ENCODE peak calls at places on chromosomes 1 and 21, in seven cellular contexts. One of them, this sample, is unnamed.

GRCh38 chr1:92168657-92169056 is 49.1 kb upstream of the C1orf146 start:
- DNase-seq in choroid plexus epithelial cell: no peak
- DNase-seq in AG04450: no peak
- DNase-seq in uterus: no peak
- DNase-seq in epithelial cell of esophagus: no peak
- DNase-seq in heart left ventricle: no peak
- DNase-seq in kidney epithelial cell: no peak
- DNase-seq in this sample: no peak

GRCh38 chr1:226687476-226687875 is 51.6 kb downstream of the ITPKB start:
- DNase-seq in choroid plexus epithelial cell: no peak
- DNase-seq in AG04450: no peak
- DNase-seq in uterus: no peak
- DNase-seq in epithelial cell of esophagus: no peak
- DNase-seq in heart left ventricle: no peak
- DNase-seq in kidney epithelial cell: no peak
- DNase-seq in this sample: no peak

GRCh38 chr1:67367370-67368345 is 60.0 kb downstream of the IL12RB2 start:
- DNase-seq in choroid plexus epithelial cell: peak
- DNase-seq in AG04450: no peak
- DNase-seq in uterus: peak
- DNase-seq in epithelial cell of esophagus: peak
- DNase-seq in heart left ventricle: no peak
- DNase-seq in kidney epithelial cell: no peak
- DNase-seq in this sample: no peak

GRCh38 chr1:18735369-18735997 is 104.8 kb downstream of the PAX7 start:
- DNase-seq in choroid plexus epithelial cell: no peak
- DNase-seq in AG04450: no peak
- DNase-seq in uterus: no peak
- DNase-seq in epithelial cell of esophagus: no peak
- DNase-seq in heart left ventricle: no peak
- DNase-seq in kidney epithelial cell: no peak
- DNase-seq in this sample: no peak

GRCh38 chr1:8987881-8988617 is 38.2 kb downstream of the SLC2A7 start:
- DNase-seq in choroid plexus epithelial cell: peak
- DNase-seq in AG04450: no peak
- DNase-seq in uterus: peak
- DNase-seq in epithelial cell of esophagus: peak
- DNase-seq in heart left ventricle: no peak
- DNase-seq in kidney epithelial cell: no peak
- DNase-seq in this sample: no peak

GRCh38 chr1:167312871-167313270 is 92.2 kb downstream of the POU2F1 start:
- DNase-seq in choroid plexus epithelial cell: peak
- DNase-seq in AG04450: no peak
- DNase-seq in uterus: no peak
- DNase-seq in epithelial cell of esophagus: peak
- DNase-seq in heart left ventricle: no peak
- DNase-seq in kidney epithelial cell: no peak
- DNase-seq in this sample: no peak

GRCh38 chr1:213014642-213015041 is 1.0 kb downstream of the ANGEL2 start:
- DNase-seq in choroid plexus epithelial cell: peak
- DNase-seq in AG04450: no peak
- DNase-seq in uterus: no peak
- DNase-seq in epithelial cell of esophagus: peak
- DNase-seq in heart left ventricle: no peak
- DNase-seq in kidney epithelial cell: no peak
- DNase-seq in this sample: no peak

GRCh38 chr1:98044766-98045165 is 123.9 kb upstream of the DPYD start:
- DNase-seq in choroid plexus epithelial cell: no peak
- DNase-seq in AG04450: no peak
- DNase-seq in uterus: no peak
- DNase-seq in epithelial cell of esophagus: peak
- DNase-seq in heart left ventricle: peak
- DNase-seq in kidney epithelial cell: no peak
- DNase-seq in this sample: no peak

GRCh38 chr1:50108497-50109073 is at the start of gene ELAVL4:
- DNase-seq in choroid plexus epithelial cell: no peak
- DNase-seq in AG04450: no peak
- DNase-seq in uterus: no peak
- DNase-seq in epithelial cell of esophagus: no peak
- DNase-seq in heart left ventricle: no peak
- DNase-seq in kidney epithelial cell: no peak
- DNase-seq in this sample: no peak

GRCh38 chr1:230407351-230407750 is 18.8 kb downstream of the PGBD5 start:
- DNase-seq in choroid plexus epithelial cell: no peak
- DNase-seq in AG04450: no peak
- DNase-seq in uterus: no peak
- DNase-seq in epithelial cell of esophagus: no peak
- DNase-seq in heart left ventricle: no peak
- DNase-seq in kidney epithelial cell: no peak
- DNase-seq in this sample: no peak

GRCh38 chr1:65332821-65333220 is 23.5 kb downstream of the DNAJC6 start:
- DNase-seq in choroid plexus epithelial cell: no peak
- DNase-seq in AG04450: no peak
- DNase-seq in uterus: no peak
- DNase-seq in epithelial cell of esophagus: no peak
- DNase-seq in heart left ventricle: no peak
- DNase-seq in kidney epithelial cell: no peak
- DNase-seq in this sample: no peak

GRCh38 chr1:98325646-98326441 is 335.7 kb upstream of the SNX7 start:
- DNase-seq in choroid plexus epithelial cell: peak
- DNase-seq in AG04450: peak
- DNase-seq in uterus: no peak
- DNase-seq in epithelial cell of esophagus: peak
- DNase-seq in heart left ventricle: peak
- DNase-seq in kidney epithelial cell: peak
- DNase-seq in this sample: no peak

GRCh38 chr1:209583408-209583807 is at the start of gene CAMK1G:
- DNase-seq in choroid plexus epithelial cell: peak
- DNase-seq in AG04450: peak
- DNase-seq in uterus: no peak
- DNase-seq in epithelial cell of esophagus: peak
- DNase-seq in heart left ventricle: no peak
- DNase-seq in kidney epithelial cell: peak
- DNase-seq in this sample: no peak

GRCh38 chr1:61808968-61809367 is 66.7 kb downstream of the PATJ start:
- DNase-seq in choroid plexus epithelial cell: peak
- DNase-seq in AG04450: no peak
- DNase-seq in uterus: no peak
- DNase-seq in epithelial cell of esophagus: no peak
- DNase-seq in heart left ventricle: no peak
- DNase-seq in kidney epithelial cell: no peak
- DNase-seq in this sample: no peak

GRCh38 chr1:27318596-27318995 is 3.4 kb upstream of the TMEM222 start:
- DNase-seq in choroid plexus epithelial cell: no peak
- DNase-seq in AG04450: no peak
- DNase-seq in uterus: no peak
- DNase-seq in epithelial cell of esophagus: no peak
- DNase-seq in heart left ventricle: no peak
- DNase-seq in kidney epithelial cell: no peak
- DNase-seq in this sample: no peak

GRCh38 chr1:51317798-51318197 is 12.6 kb downstream of the TTC39A start:
- DNase-seq in choroid plexus epithelial cell: no peak
- DNase-seq in AG04450: no peak
- DNase-seq in uterus: no peak
- DNase-seq in epithelial cell of esophagus: no peak
- DNase-seq in heart left ventricle: no peak
- DNase-seq in kidney epithelial cell: no peak
- DNase-seq in this sample: no peak

GRCh38 chr21:35563885-35564451 is 496.4 kb downstream of the SETD4 start:
- DNase-seq in choroid plexus epithelial cell: peak
- DNase-seq in AG04450: peak
- DNase-seq in uterus: peak
- DNase-seq in epithelial cell of esophagus: no peak
- DNase-seq in heart left ventricle: peak
- DNase-seq in kidney epithelial cell: no peak
- DNase-seq in this sample: no peak

GRCh38 chr1:235998812-235999211 is 66.1 kb downstream of the NID1 start:
- DNase-seq in choroid plexus epithelial cell: peak
- DNase-seq in AG04450: no peak
- DNase-seq in uterus: peak
- DNase-seq in epithelial cell of esophagus: no peak
- DNase-seq in heart left ventricle: no peak
- DNase-seq in kidney epithelial cell: no peak
- DNase-seq in this sample: peak

GRCh38 chr1:25933479-25934365 is 27.5 kb upstream of the STMN1 start:
- DNase-seq in choroid plexus epithelial cell: no peak
- DNase-seq in AG04450: no peak
- DNase-seq in uterus: no peak
- DNase-seq in epithelial cell of esophagus: no peak
- DNase-seq in heart left ventricle: no peak
- DNase-seq in kidney epithelial cell: no peak
- DNase-seq in this sample: no peak

GRCh38 chr1:83055391-83056170 is 943.4 kb downstream of the TTLL7 start:
- DNase-seq in choroid plexus epithelial cell: no peak
- DNase-seq in AG04450: no peak
- DNase-seq in uterus: no peak
- DNase-seq in epithelial cell of esophagus: peak
- DNase-seq in heart left ventricle: no peak
- DNase-seq in kidney epithelial cell: no peak
- DNase-seq in this sample: no peak
- H3K4me3 ChIP-seq in choroid plexus epithelial cell: no peak
- H3K4me3 ChIP-seq in AG04450: no peak
- H3K4me3 ChIP-seq in uterus: no peak
- H3K4me3 ChIP-seq in epithelial cell of esophagus: no peak
- H3K4me3 ChIP-seq in heart left ventricle: no peak
- H3K4me3 ChIP-seq in kidney epithelial cell: no peak
- H3K4me3 ChIP-seq in this sample: no peak

DNA sequence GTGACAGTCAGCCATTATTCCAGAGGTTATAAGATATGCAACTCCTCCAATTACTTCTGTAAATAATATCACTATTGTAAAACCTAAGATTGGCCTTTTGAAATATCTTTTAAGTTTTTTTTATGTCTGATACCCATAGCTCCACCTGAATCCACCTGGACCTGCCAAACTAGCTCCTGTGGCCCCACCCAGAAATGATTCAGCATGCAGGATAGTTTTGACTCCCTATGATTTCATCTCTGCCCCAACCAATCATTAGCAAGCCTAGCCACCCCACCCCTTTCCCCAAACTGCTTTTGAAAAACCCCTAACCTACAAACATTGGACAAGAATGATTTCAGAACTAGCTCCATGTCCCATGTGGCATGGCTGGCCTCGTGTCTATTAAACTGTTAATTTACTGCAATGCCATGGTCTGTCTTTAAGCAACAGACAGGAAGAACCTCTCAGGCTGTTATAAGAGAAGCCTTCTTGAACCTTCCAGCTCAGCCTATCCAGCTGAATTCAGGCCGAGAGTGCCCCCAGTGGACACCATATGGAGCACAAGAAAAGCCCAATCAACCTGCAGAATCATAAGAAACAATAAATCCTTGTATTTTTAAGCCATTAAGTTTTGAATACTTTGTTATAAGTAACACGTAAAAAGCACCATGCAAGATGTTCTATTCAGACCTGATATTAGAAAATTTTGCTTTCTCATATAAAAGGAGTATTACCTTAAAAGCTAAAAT is 263.0 kb upstream of the ZRANB2 start:
- DNase-seq in choroid plexus epithelial cell: no peak
- DNase-seq in AG04450: no peak
- DNase-seq in uterus: no peak
- DNase-seq in epithelial cell of esophagus: peak
- DNase-seq in heart left ventricle: no peak
- DNase-seq in kidney epithelial cell: no peak
- DNase-seq in this sample: no peak
- TF ChIP-seq CTCF in choroid plexus epithelial cell: peak
- TF ChIP-seq CTCF in AG04450: peak
- TF ChIP-seq CTCF in uterus: no peak
- TF ChIP-seq CTCF in epithelial cell of esophagus: peak
- TF ChIP-seq CTCF in heart left ventricle: no peak
- TF ChIP-seq CTCF in kidney epithelial cell: peak
- TF ChIP-seq CTCF in this sample: no peak

DNA sequence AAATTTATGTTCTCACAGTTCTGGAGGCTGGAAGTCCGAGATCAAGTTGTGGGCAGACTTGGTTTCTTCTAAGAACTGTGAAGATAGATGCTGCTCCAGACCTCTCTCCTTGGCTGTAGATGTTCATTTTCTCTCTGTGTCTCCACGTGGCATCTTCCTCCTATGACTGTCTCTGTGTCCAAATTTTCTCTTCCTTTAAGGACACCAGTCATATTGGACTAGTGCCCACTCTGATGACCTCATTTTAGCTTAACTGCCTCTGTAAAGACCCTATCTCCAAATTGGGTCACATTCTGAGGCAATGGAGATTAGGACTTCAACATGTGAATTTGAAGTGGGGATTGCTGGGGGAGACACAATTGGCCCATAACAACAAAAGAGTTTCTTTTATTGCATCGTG is 125.3 kb upstream of the ETS2 start:
- DNase-seq in choroid plexus epithelial cell: no peak
- DNase-seq in AG04450: no peak
- DNase-seq in uterus: no peak
- DNase-seq in epithelial cell of esophagus: no peak
- DNase-seq in heart left ventricle: no peak
- DNase-seq in kidney epithelial cell: no peak
- DNase-seq in this sample: no peak
- H3K4me3 ChIP-seq in choroid plexus epithelial cell: no peak
- H3K4me3 ChIP-seq in AG04450: no peak
- H3K4me3 ChIP-seq in uterus: no peak
- H3K4me3 ChIP-seq in epithelial cell of esophagus: no peak
- H3K4me3 ChIP-seq in heart left ventricle: no peak
- H3K4me3 ChIP-seq in kidney epithelial cell: no peak
- H3K4me3 ChIP-seq in this sample: no peak

GRCh38 chr1:14095001-14095400 is 395.0 kb downstream of the PRDM2 start:
- DNase-seq in choroid plexus epithelial cell: peak
- DNase-seq in AG04450: no peak
- DNase-seq in uterus: no peak
- DNase-seq in epithelial cell of esophagus: peak
- DNase-seq in heart left ventricle: no peak
- DNase-seq in kidney epithelial cell: no peak
- DNase-seq in this sample: no peak
- TF ChIP-seq CTCF in choroid plexus epithelial cell: peak
- TF ChIP-seq CTCF in AG04450: no peak
- TF ChIP-seq CTCF in uterus: no peak
- TF ChIP-seq CTCF in epithelial cell of esophagus: peak
- TF ChIP-seq CTCF in heart left ventricle: peak
- TF ChIP-seq CTCF in kidney epithelial cell: peak
- TF ChIP-seq CTCF in this sample: peak

GRCh38 chr1:6124341-6124740 is 55.8 kb downstream of the CHD5 start:
- DNase-seq in choroid plexus epithelial cell: no peak
- DNase-seq in AG04450: no peak
- DNase-seq in uterus: no peak
- DNase-seq in epithelial cell of esophagus: no peak
- DNase-seq in heart left ventricle: peak
- DNase-seq in kidney epithelial cell: no peak
- DNase-seq in this sample: no peak

GRCh38 chr1:6123083-6123482 is 57.0 kb downstream of the CHD5 start:
- DNase-seq in choroid plexus epithelial cell: no peak
- DNase-seq in AG04450: no peak
- DNase-seq in uterus: no peak
- DNase-seq in epithelial cell of esophagus: no peak
- DNase-seq in heart left ventricle: peak
- DNase-seq in kidney epithelial cell: no peak
- DNase-seq in this sample: no peak

GRCh38 chr1:6123816-6124215 is 56.3 kb downstream of the CHD5 start:
- DNase-seq in choroid plexus epithelial cell: no peak
- DNase-seq in AG04450: no peak
- DNase-seq in uterus: no peak
- DNase-seq in epithelial cell of esophagus: no peak
- DNase-seq in heart left ventricle: peak
- DNase-seq in kidney epithelial cell: no peak
- DNase-seq in this sample: no peak

GRCh38 chr1:6121021-6121421 is 59.1 kb downstream of the CHD5 start:
- DNase-seq in choroid plexus epithelial cell: no peak
- DNase-seq in AG04450: no peak
- DNase-seq in uterus: no peak
- DNase-seq in epithelial cell of esophagus: no peak
- DNase-seq in heart left ventricle: peak
- DNase-seq in kidney epithelial cell: no peak
- DNase-seq in this sample: no peak

GRCh38 chr1:6121651-6122370 is 58.3 kb downstream of the CHD5 start:
- DNase-seq in choroid plexus epithelial cell: no peak
- DNase-seq in AG04450: no peak
- DNase-seq in uterus: no peak
- DNase-seq in epithelial cell of esophagus: no peak
- DNase-seq in heart left ventricle: peak
- DNase-seq in kidney epithelial cell: no peak
- DNase-seq in this sample: no peak
- H3K4me3 ChIP-seq in choroid plexus epithelial cell: no peak
- H3K4me3 ChIP-seq in AG04450: no peak
- H3K4me3 ChIP-seq in uterus: no peak
- H3K4me3 ChIP-seq in epithelial cell of esophagus: no peak
- H3K4me3 ChIP-seq in heart left ventricle: no peak
- H3K4me3 ChIP-seq in kidney epithelial cell: no peak
- H3K4me3 ChIP-seq in this sample: no peak